ENCODE peak calls at places on chromosomes 11 and 22, in eight cellular contexts. I is epithelial cell of esophagus, Y is GM23338, W is heart right ventricle, V is body of pancreas, X is brain microvascular endothelial cell, O is A549, S is heart left ventricle. H is an unnamed sample.

GRCh38 chr11:31830406-31830805 is 19.3 kb upstream of the PAX6 start:
- DNase-seq in V (no peak), I (no peak), W (no peak), Y (no peak), S (no peak), X (no peak), O (no peak), H (no peak)

GRCh38 chr11:102727890-102728289 is 3.1 kb upstream of the MMP8 start:
- DNase-seq in O (no peak), I (peak), S (no peak), Y (no peak), V (no peak), X (peak), W (no peak), H (peak)

GRCh38 chr11:567036-567628 is 6.4 kb downstream of the RASSF7 start:
- DNase-seq in S (no peak), Y (no peak), I (no peak), O (no peak), X (no peak), V (no peak), W (no peak), H (no peak)

GRCh38 chr11:134032501-134033091 is 36.3 kb upstream of the JAM3 start:
- DNase-seq in O (no peak), X (no peak), W (no peak), S (no peak), Y (no peak), V (no peak), I (no peak), H (no peak)

GRCh38 chr11:12540075-12540685 is 134.0 kb upstream of the TEAD1 start:
- DNase-seq in Y (peak), I (peak), S (no peak), V (no peak), O (peak), W (no peak), X (peak), H (no peak)

GRCh38 chr11:36116161-36116560 is 172.3 kb downstream of the LDLRAD3 start:
- DNase-seq in X (no peak), Y (no peak), V (no peak), S (no peak), O (no peak), W (no peak), I (no peak), H (no peak)

GRCh38 chr22:50307891-50308596 is 598 bp upstream of the PLXNB2 start:
- DNase-seq in I (no peak), O (no peak), Y (no peak), X (no peak), S (peak), W (no peak), V (no peak), H (no peak)

GRCh38 chr11:111115890-111116289 is 129.6 kb upstream of the POU2AF2 start:
- DNase-seq in X (no peak), W (no peak), I (no peak), Y (no peak), O (no peak), V (no peak), S (no peak), H (no peak)

GRCh38 chr22:23183107-23183698 is 2.9 kb downstream of the BCR start:
- DNase-seq in X (peak), Y (peak), W (peak), V (peak), O (no peak), S (peak), I (peak), H (peak)

GRCh38 chr11:86162257-86162656 is 82.3 kb upstream of the EED start:
- DNase-seq in X (peak), S (no peak), Y (no peak), W (peak), I (peak), V (no peak), O (peak), H (peak)

GRCh38 chr11:894575-895201 is 15.9 kb downstream of the CHID1 start:
- DNase-seq in V (no peak), W (no peak), O (no peak), X (no peak), Y (peak), I (no peak), S (no peak), H (no peak)

GRCh38 chr11:122524532-122524882 is 131.0 kb upstream of the UBASH3B start:
- DNase-seq in S (no peak), V (no peak), W (no peak), I (no peak), O (no peak), X (no peak), Y (peak), H (no peak)

GRCh38 chr11:35114901-35115687 is 23.9 kb upstream of the CD44 start:
- DNase-seq in Y (no peak), X (no peak), I (peak), W (no peak), S (no peak), V (no peak), O (no peak), H (peak)

GRCh38 chr22:26800858-26801257 is 143.5 kb downstream of the MIAT start:
- DNase-seq in W (no peak), O (peak), I (no peak), Y (peak), S (no peak), X (peak), V (no peak), H (no peak)

GRCh38 chr11:118128310-118128709 is 24.3 kb downstream of the SCN4B start:
- DNase-seq in Y (no peak), X (no peak), S (no peak), I (no peak), W (no peak), V (no peak), O (no peak), H (no peak)

GRCh38 chr11:73379189-73379880 is 3.1 kb downstream of the RELT start:
- DNase-seq in O (no peak), Y (no peak), X (no peak), V (peak), W (no peak), I (no peak), S (no peak), H (no peak)

GRCh38 chr22:44438056-44438455 is 60.0 kb downstream of the RTL6 start:
- DNase-seq in W (no peak), V (no peak), X (no peak), I (no peak), S (no peak), O (no peak), Y (peak), H (no peak)

GRCh38 chr11:125242141-125242780 is 77.7 kb downstream of the PKNOX2 start:
- DNase-seq in I (no peak), Y (no peak), V (no peak), O (no peak), S (no peak), W (no peak), X (no peak), H (no peak)

GRCh38 chr11:61737636-61738386 is 14.6 kb upstream of the MYRF start:
- DNase-seq in W (no peak), V (no peak), X (no peak), I (no peak), O (no peak), S (no peak), Y (no peak), H (no peak)

GRCh38 chr11:129593098-129593497 is 217.4 kb downstream of the BARX2 start:
- DNase-seq in X (no peak), W (no peak), V (no peak), Y (peak), O (no peak), S (no peak), I (peak), H (peak)

GRCh38 chr11:122229611-122230386 is 113.8 kb upstream of the BLID start:
- DNase-seq in I (no peak), Y (peak), X (no peak), W (peak), V (no peak), O (no peak), S (peak), H (no peak)

GRCh38 chr11:59706518-59707285 is 6.9 kb downstream of the OR10V1 start:
- DNase-seq in I (peak), W (no peak), O (peak), S (no peak), V (no peak), X (peak), Y (no peak), H (peak)

GRCh38 chr11:64888761-64889511 is 10.5 kb upstream of the EHD1 start:
- DNase-seq in S (no peak), X (peak), O (peak), W (no peak), I (no peak), V (no peak), Y (no peak), H (no peak)

GRCh38 chr11:37502202-37502601 is 904.2 kb upstream of the RAG2 start:
- DNase-seq in O (no peak), Y (no peak), X (no peak), W (no peak), S (no peak), I (no peak), V (no peak), H (peak)

GRCh38 chr22:42270178-42270511 is 308 bp downstream of the TCF20 start:
- DNase-seq in I (peak), Y (peak), S (peak), X (no peak), W (no peak), O (peak), V (peak), H (no peak)

GRCh38 chr22:19850482-19851109 is 4.1 kb downstream of the GNB1L start:
- DNase-seq in S (no peak), X (no peak), V (no peak), W (no peak), Y (no peak), I (no peak), O (no peak), H (no peak)

GRCh38 chr22:42316988-42317387 is 46.5 kb upstream of the TCF20 start:
- DNase-seq in X (no peak), Y (no peak), W (no peak), I (peak), V (no peak), S (no peak), O (no peak), H (peak)

GRCh38 chr11:45171550-45171949 is 25.1 kb downstream of the PRDM11 start:
- DNase-seq in O (no peak), I (no peak), Y (no peak), V (no peak), X (no peak), W (no peak), S (no peak), H (no peak)

GRCh38 chr11:83827940-83828554 is 541.9 kb upstream of the CCDC90B start:
- DNase-seq in I (peak), Y (peak), O (peak), X (peak), V (no peak), S (no peak), W (no peak), H (peak)

GRCh38 chr11:33454264-33454663 is 197.1 kb downstream of the HIPK3 start:
- DNase-seq in W (no peak), V (no peak), S (no peak), X (no peak), O (no peak), I (no peak), Y (no peak), H (no peak)

GRCh38 chr22:49027122-49027670 is 800.5 kb downstream of the BRD1 start:
- DNase-seq in S (no peak), Y (no peak), W (no peak), V (no peak), O (no peak), I (no peak), X (no peak), H (no peak)

GRCh38 chr22:19765477-19766234 is 5.1 kb downstream of the TBX1 start:
- DNase-seq in Y (peak), I (peak), V (no peak), W (no peak), O (no peak), S (no peak), X (no peak), H (peak)

GRCh38 chr11:62439785-62440602 is 21.2 kb downstream of the SCGB1A1 start:
- DNase-seq in X (no peak), I (no peak), V (no peak), Y (no peak), W (peak), S (peak), O (no peak), H (no peak)

GRCh38 chr11:72308226-72309073 is 64.5 kb upstream of the PHOX2A start:
- DNase-seq in X (peak), I (peak), Y (no peak), V (no peak), O (no peak), S (no peak), W (no peak), H (peak)

GRCh38 chr11:100647861-100648260 is 39.2 kb upstream of the ARHGAP42 start:
- DNase-seq in X (no peak), W (no peak), I (no peak), Y (peak), O (no peak), V (no peak), S (no peak), H (no peak)

GRCh38 chr11:1827095-1827797 is 7.5 kb upstream of the SYT8 start:
- DNase-seq in O (peak), I (peak), Y (no peak), S (peak), X (peak), W (peak), V (peak), H (peak)

GRCh38 chr11:130246719-130247118 is 68.0 kb downstream of the ZBTB44 start:
- DNase-seq in X (peak), S (no peak), O (no peak), Y (no peak), V (no peak), I (peak), W (no peak), H (peak)

DNA sequence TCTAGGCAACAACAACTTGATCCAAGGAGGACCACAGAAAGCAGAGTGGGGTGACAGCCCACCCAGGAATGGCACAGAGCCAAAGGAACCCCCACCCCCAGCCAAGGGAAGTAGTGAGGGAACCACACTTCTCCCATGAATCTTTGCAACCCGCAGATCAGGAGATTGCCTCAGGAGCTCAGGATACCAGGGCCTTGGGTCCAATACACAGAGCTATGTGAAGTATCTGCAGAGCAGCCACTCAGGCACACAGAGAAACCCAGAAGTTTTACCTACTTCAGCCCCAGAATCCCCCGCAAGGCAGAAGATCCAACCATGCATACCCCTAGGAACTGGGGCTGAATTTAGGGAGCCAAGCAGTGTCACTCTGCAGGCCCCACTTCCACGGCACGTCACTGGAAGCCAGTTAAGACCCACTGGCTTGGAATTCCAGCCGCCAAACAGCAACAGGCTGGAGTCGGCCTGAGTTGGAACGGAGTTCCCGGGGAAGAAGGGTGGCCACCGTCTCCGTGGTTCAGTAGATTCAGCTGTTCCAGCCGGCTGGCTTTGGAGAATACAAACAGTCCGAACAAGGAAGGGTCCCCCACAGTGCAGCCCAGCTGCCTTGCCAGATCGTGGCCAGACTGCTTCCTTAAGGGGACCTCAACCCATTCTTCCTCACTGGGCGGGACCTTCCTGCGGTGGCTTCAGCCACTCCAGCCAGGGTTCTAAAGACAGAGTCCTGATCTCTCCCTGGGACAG is 174.1 kb downstream of the TTC28 start:
- DNase-seq in W (no peak), S (no peak), I (no peak), V (no peak), O (no peak), X (no peak), Y (no peak), H (no peak)
- H3K4me3 ChIP-seq in W (no peak), S (no peak), I (no peak), V (no peak), O (no peak), X (peak), Y (no peak), H (no peak)

GRCh38 chr11:113397821-113398220 is 10.2 kb downstream of the ANKK1 start:
- DNase-seq in X (no peak), I (no peak), W (no peak), S (no peak), V (no peak), O (no peak), Y (no peak), H (no peak)
- H3K4me3 ChIP-seq in X (no peak), I (no peak), W (no peak), S (no peak), V (no peak), O (no peak), Y (no peak), H (no peak)

DNA sequence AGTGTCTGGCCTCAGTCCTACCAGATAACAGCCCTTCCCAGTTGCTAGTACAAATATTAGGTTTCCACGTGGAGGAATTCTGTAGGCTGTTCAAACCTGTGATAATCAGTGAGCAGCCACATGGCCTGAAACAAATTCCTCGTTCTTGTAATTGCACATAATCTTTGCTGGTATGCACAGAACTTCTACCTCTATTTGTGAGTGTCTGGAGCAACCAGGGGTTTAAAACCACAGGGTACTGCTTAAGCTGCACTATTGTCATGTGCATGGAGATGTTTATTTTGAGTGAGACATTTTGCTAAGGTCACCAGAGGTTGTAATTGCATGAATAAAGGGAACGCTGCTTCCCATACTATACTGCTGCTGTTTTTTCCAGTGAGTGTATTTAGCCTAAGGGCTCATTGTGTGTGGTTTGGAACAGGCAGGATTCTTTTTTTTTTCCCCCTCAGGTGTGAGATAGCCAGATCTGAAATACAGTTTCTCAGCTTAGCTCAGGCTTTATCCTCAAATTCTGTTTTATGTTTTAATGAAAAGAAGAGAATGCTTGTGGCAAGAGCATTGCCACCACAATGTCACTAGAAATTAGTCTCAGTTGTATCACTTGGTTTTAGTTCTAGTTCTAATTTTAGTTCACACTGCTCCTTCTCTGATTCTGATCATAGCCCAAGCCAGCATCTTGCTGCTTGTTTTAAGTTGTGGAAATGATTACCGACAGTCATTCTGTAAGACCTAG is 60.5 kb downstream of the CYB5R2 start:
- DNase-seq in Y (no peak), X (peak), I (peak), V (no peak), W (no peak), S (no peak), O (no peak), H (peak)
- H3K4me3 ChIP-seq in Y (no peak), X (no peak), I (no peak), V (no peak), W (no peak), S (no peak), O (no peak), H (no peak)

DNA sequence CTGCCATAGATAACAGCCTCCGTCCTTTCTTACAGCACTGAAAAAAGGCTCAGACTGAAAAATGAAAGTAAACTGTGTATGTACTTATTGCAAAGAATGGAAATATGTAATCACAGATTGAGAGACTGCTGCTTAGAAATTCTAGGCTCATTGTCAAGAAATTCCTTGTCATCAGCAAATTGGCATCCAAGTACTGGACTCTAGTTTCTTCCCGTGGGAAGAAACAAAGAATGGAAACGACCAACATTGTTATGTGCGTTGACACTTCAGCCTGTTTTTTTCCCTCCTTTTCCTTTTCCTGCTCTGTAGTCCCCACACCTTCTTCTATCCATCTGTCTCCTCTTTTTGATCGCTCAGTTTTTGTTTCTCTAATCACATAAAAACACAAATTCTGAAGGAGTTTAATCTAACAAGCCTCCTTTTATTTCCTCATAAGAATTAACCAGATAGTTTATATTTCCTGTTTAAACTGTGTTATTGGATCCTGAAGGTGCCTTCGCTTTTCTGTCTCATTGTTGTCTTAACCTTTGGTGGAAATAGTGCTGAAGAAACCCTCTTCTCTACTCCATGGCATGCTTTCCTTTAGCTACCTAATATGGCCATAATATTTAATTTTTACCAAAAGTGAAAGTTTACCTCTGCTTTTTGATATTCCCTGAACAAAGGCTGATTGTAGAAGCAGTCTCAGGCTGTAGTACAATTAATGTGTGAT is 20.0 kb upstream of the CASP12 start:
- DNase-seq in O (no peak), Y (no peak), I (peak), V (no peak), W (no peak), S (no peak), X (peak), H (peak)
- H3K4me3 ChIP-seq in O (peak), Y (no peak), I (peak), V (no peak), W (peak), S (peak), X (peak), H (peak)

GRCh38 chr11:7485854-7486425 is 634 bp downstream of the OLFML1 start:
- DNase-seq in S (no peak), V (no peak), Y (no peak), X (no peak), I (no peak), O (no peak), W (no peak), H (no peak)
- H3K4me3 ChIP-seq in S (peak), V (no peak), Y (no peak), X (no peak), I (no peak), O (no peak), W (peak), H (no peak)

GRCh38 chr11:6391548-6392134 is 1.4 kb downstream of the SMPD1 start:
- DNase-seq in O (no peak), I (no peak), X (no peak), S (no peak), W (no peak), Y (no peak), V (no peak), H (no peak)
- H3K4me3 ChIP-seq in O (no peak), I (no peak), X (peak), S (peak), W (peak), Y (no peak), V (no peak), H (no peak)

H was measured in bronchial epithelial cell.